ENCODE peak calls at places on chromosomes 3 and 15, in eight cellular contexts. Q, X, E, J, V, R, T and F are unnamed samples.

GRCh38 chr15:71294636-71295241 is 179.5 kb downstream of the THSD4 start:
- DNase-seq in V (no peak), J (peak; percentile 86), Q (peak; percentile 91), T (no peak), R (no peak), E (no peak), X (peak; percentile 99), F (no peak)

GRCh38 chr15:29449136-29449535 is 179.5 kb upstream of the NSMCE3 start:
- DNase-seq in V (no peak), J (no peak), Q (no peak), T (no peak), R (no peak), X (peak; percentile 13), E (no peak), F (no peak)

GRCh38 chr15:75027551-75027950 is 4.2 kb downstream of the PPCDC start:
- DNase-seq in E (peak; percentile 28), Q (no peak), T (no peak), V (no peak), X (no peak), R (no peak), J (no peak), F (no peak)

GRCh38 chr15:76065267-76065666 is 5.5 kb downstream of the TMEM266 start:
- DNase-seq in R (no peak), V (no peak), T (no peak), Q (no peak), E (no peak), X (no peak), J (no peak), F (no peak)

GRCh38 chr15:50854594-50855490 is 53.6 kb upstream of the AP4E1 start:
- DNase-seq in J (no peak), R (no peak), T (no peak), X (peak; percentile 27), V (no peak), E (no peak), Q (peak; percentile 11), F (no peak)

GRCh38 chr15:90957105-90957790 is 2.6 kb downstream of the RCCD1 start:
- DNase-seq in V (no peak), Q (peak; percentile 39), J (no peak), R (peak; percentile 65), T (no peak), X (no peak), E (peak; percentile 42), F (peak; percentile 68)

GRCh38 chr3:47003461-47004368 is 24.2 kb downstream of the NBEAL2 start:
- DNase-seq in E (no peak), R (peak; percentile 24), Q (no peak), J (peak; percentile 28), X (no peak), V (no peak), T (no peak), F (no peak)

GRCh38 chr15:66588537-66588936 is 22.7 kb upstream of the LCTL start:
- DNase-seq in Q (no peak), T (no peak), R (no peak), J (no peak), X (no peak), E (no peak), V (no peak), F (no peak)

GRCh38 chr15:70379134-70379533 is 281.4 kb upstream of the TLE3 start:
- DNase-seq in E (no peak), R (no peak), J (no peak), Q (no peak), X (no peak), T (no peak), V (peak; percentile 16), F (no peak)

GRCh38 chr15:66369773-66370651 is 13.5 kb upstream of the TIPIN start:
- DNase-seq in Q (peak; percentile 20), T (no peak), E (no peak), R (no peak), V (no peak), J (no peak), X (peak; percentile 58), F (no peak)

GRCh38 chr3:85394424-85394823 is 435.6 kb downstream of the CADM2 start:
- DNase-seq in T (no peak), R (no peak), X (no peak), Q (no peak), E (no peak), J (no peak), V (no peak), F (no peak)

GRCh38 chr3:147368151-147368550 is 38.2 kb downstream of the ZIC4 start:
- DNase-seq in V (no peak), X (no peak), Q (no peak), T (no peak), J (no peak), E (no peak), R (no peak), F (no peak)

GRCh38 chr15:29822685-29823459 is 604 bp upstream of the TJP1 start:
- DNase-seq in X (peak; percentile 87), R (peak; percentile 79), E (peak; percentile 72), V (no peak), Q (peak; percentile 83), T (peak; percentile 35), J (peak; percentile 69), F (peak; percentile 78)

GRCh38 chr3:189780556-189781270 is 149.5 kb downstream of the TP63 start:
- DNase-seq in X (no peak), J (no peak), R (no peak), V (no peak), E (no peak), Q (no peak), T (no peak), F (no peak)

GRCh38 chr15:39598186-39598850 is 17.4 kb downstream of the THBS1 start:
- DNase-seq in J (no peak), T (no peak), X (no peak), E (no peak), Q (peak; percentile 80), R (no peak), V (no peak), F (no peak)
- TF ChIP-seq CTCF in J (no peak), T (no peak), X (no peak), E (no peak), Q (no peak), R (no peak), V (no peak), F (no peak)

GRCh38 chr3:50353231-50354004 is 2.8 kb downstream of the CYB561D2 start:
- DNase-seq in E (no peak), V (no peak), J (no peak), T (no peak), X (no peak), Q (no peak), R (no peak), F (no peak)

GRCh38 chr3:50351318-50351687 is 641 bp downstream of the CYB561D2 start:
- DNase-seq in T (no peak), J (no peak), Q (no peak), V (no peak), E (no peak), R (no peak), X (no peak), F (no peak)

GRCh38 chr3:50352762-50353161 is 2.1 kb downstream of the CYB561D2 start:
- DNase-seq in V (no peak), R (no peak), E (no peak), Q (peak; percentile 29), J (no peak), X (peak; percentile 56), T (no peak), F (no peak)

GRCh38 chr3:50350213-50350526 is 405 bp downstream of the NPRL2 start:
- DNase-seq in X (no peak), Q (no peak), E (no peak), R (no peak), J (no peak), V (no peak), T (no peak), F (no peak)

GRCh38 chr3:50350527-50351317 is at the start of the genes CYB561D2 and NPRL2:
- DNase-seq in J (peak; percentile 99), T (peak; percentile 87), Q (peak; percentile 90), X (peak; percentile 92), E (peak; percentile 98), V (peak; percentile 99), R (peak; percentile 95), F (peak; percentile 99)
- TF ChIP-seq POLR2A in J (peak; percentile 89), T (peak; percentile 61), Q (no peak), X (peak; percentile 68), E (peak; percentile 76), V (no peak), R (peak; percentile 65), F (peak; percentile 91)

GRCh38 chr3:132033471-132033870 is 1.3 kb downstream of the CPNE4 start:
- DNase-seq in T (no peak), Q (no peak), J (no peak), X (no peak), R (no peak), E (no peak), V (no peak), F (no peak)

GRCh38 chr3:132034486-132035464 is at the start of gene CPNE4:
- DNase-seq in Q (peak; percentile 51), R (peak; percentile 76), T (peak; percentile 14), X (peak; percentile 83), V (no peak), E (peak; percentile 63), J (peak; percentile 73), F (peak; percentile 57)

GRCh38 chr3:132032959-132033358 is 1.9 kb downstream of the CPNE4 start:
- DNase-seq in X (no peak), J (no peak), Q (no peak), R (no peak), T (no peak), V (no peak), E (no peak), F (no peak)

GRCh38 chr3:132034097-132034485 is 723 bp downstream of the CPNE4 start:
- DNase-seq in X (no peak), T (no peak), R (no peak), V (no peak), Q (no peak), J (no peak), E (no peak), F (no peak)

GRCh38 chr3:132038198-132038825 is 3.5 kb upstream of the CPNE4 start:
- DNase-seq in V (no peak), R (no peak), X (peak; percentile 48), Q (peak; percentile 23), T (no peak), E (no peak), J (no peak), F (no peak)
- TF ChIP-seq CTCF in V (peak; percentile 4), R (no peak), X (peak; percentile 79), Q (peak; percentile 71), T (no peak), E (peak; percentile 28), J (peak; percentile 59), F (no peak)

DNA sequence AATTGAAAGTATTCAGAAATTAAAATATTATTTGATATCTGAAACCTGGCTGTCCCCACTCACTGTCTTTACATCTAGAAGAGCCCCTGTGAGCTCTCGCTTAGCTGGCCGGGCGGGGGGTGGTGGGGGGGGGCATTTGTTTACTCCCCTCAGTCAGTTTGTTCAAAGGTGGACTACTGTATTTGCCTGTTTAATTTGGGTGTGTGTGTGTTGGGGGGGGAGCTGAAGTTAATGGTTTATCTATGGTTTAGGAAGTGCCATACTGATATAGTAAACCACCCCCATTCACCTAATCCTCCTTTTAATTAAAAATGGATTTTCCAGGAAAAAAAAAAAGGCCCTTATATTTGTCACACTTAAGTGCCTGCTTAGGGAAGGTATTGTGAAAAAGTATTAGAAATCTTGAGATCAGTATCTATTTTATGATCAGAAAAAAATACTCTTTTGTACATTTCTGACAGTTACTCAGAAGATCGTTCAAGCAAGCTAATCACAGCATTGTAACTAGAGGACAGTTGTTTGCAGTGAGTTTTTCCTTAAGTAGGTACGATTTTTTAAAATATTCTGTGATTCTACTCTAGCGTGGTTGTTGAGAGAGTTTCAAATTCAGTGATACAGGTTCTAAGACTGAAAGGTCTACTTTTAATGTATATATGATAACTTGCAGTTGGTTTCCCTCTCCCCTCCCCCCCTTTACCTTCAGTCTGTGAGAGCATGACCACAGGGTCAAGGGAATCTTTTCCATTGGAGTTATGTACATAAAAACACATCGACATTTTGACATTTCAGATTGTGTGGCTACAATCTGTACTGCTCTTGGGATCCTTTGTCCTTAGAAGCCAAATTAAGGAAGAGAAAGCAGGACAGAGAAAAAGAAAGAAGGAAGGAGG is 8.5 kb downstream of the NR2F2 start:
- DNase-seq in E (no peak), R (no peak), T (no peak), J (no peak), X (no peak), Q (no peak), V (no peak), F (no peak)
- TF ChIP-seq POLR2A in E (no peak), R (no peak), T (no peak), J (no peak), X (no peak), Q (no peak), V (no peak), F (no peak)